ENCODE peak calls at places on chromosome 9, in seven cellular contexts. One of them, this sample, is unnamed.

GRCh38 chr9:101307041-101307440 is 77.8 kb downstream of the BAAT start:
- DNase-seq in fibroblast of pulmonary artery: no peak
- DNase-seq in uterus: no peak
- DNase-seq in AG09319: no peak
- DNase-seq in breast epithelium: no peak
- DNase-seq in H1: no peak
- DNase-seq in GM12878: no peak
- DNase-seq in this sample: no peak

GRCh38 chr9:4662108-4662988 is at the start of gene PLPP6:
- DNase-seq in fibroblast of pulmonary artery: peak
- DNase-seq in uterus: peak
- DNase-seq in AG09319: peak
- DNase-seq in breast epithelium: peak
- DNase-seq in H1: peak
- DNase-seq in GM12878: peak
- DNase-seq in this sample: peak

GRCh38 chr9:80797427-80797825 is 891.9 kb downstream of the TLE1 start:
- DNase-seq in fibroblast of pulmonary artery: no peak
- DNase-seq in uterus: no peak
- DNase-seq in AG09319: no peak
- DNase-seq in breast epithelium: no peak
- DNase-seq in H1: no peak
- DNase-seq in GM12878: no peak
- DNase-seq in this sample: no peak

GRCh38 chr9:127541865-127542264 is 70.2 kb upstream of the STXBP1 start:
- DNase-seq in fibroblast of pulmonary artery: peak
- DNase-seq in uterus: peak
- DNase-seq in AG09319: no peak
- DNase-seq in breast epithelium: no peak
- DNase-seq in H1: no peak
- DNase-seq in GM12878: no peak
- DNase-seq in this sample: no peak

GRCh38 chr9:111952559-111952958 is 55.9 kb downstream of the UGCG start:
- DNase-seq in fibroblast of pulmonary artery: peak
- DNase-seq in uterus: no peak
- DNase-seq in AG09319: peak
- DNase-seq in breast epithelium: no peak
- DNase-seq in H1: no peak
- DNase-seq in GM12878: no peak
- DNase-seq in this sample: no peak

GRCh38 chr9:131487001-131487400 is 15.7 kb upstream of the POMT1 start:
- DNase-seq in fibroblast of pulmonary artery: no peak
- DNase-seq in uterus: no peak
- DNase-seq in AG09319: no peak
- DNase-seq in breast epithelium: no peak
- DNase-seq in H1: no peak
- DNase-seq in GM12878: no peak
- DNase-seq in this sample: no peak

GRCh38 chr9:122236681-122237080 is 7.9 kb upstream of the LHX6 start:
- DNase-seq in fibroblast of pulmonary artery: no peak
- DNase-seq in uterus: no peak
- DNase-seq in AG09319: no peak
- DNase-seq in breast epithelium: no peak
- DNase-seq in H1: no peak
- DNase-seq in GM12878: no peak
- DNase-seq in this sample: no peak

GRCh38 chr9:37082214-37082765 is 38.1 kb upstream of the ZCCHC7 start:
- DNase-seq in fibroblast of pulmonary artery: peak
- DNase-seq in uterus: no peak
- DNase-seq in AG09319: no peak
- DNase-seq in breast epithelium: no peak
- DNase-seq in H1: no peak
- DNase-seq in GM12878: no peak
- DNase-seq in this sample: no peak

GRCh38 chr9:91724068-91724440 is 226.0 kb downstream of the ROR2 start:
- DNase-seq in fibroblast of pulmonary artery: no peak
- DNase-seq in uterus: no peak
- DNase-seq in AG09319: no peak
- DNase-seq in breast epithelium: no peak
- DNase-seq in H1: no peak
- DNase-seq in GM12878: no peak
- DNase-seq in this sample: no peak

GRCh38 chr9:5922192-5922591 is 31.5 kb downstream of the MLANA start:
- DNase-seq in fibroblast of pulmonary artery: no peak
- DNase-seq in uterus: no peak
- DNase-seq in AG09319: no peak
- DNase-seq in breast epithelium: no peak
- DNase-seq in H1: no peak
- DNase-seq in GM12878: peak
- DNase-seq in this sample: no peak

GRCh38 chr9:37936965-37937364 is 33.0 kb upstream of the SLC25A51 start:
- DNase-seq in fibroblast of pulmonary artery: peak
- DNase-seq in uterus: no peak
- DNase-seq in AG09319: peak
- DNase-seq in breast epithelium: no peak
- DNase-seq in H1: no peak
- DNase-seq in GM12878: no peak
- DNase-seq in this sample: no peak

GRCh38 chr9:89564257-89564878 is 40.4 kb upstream of the GADD45G start:
- DNase-seq in fibroblast of pulmonary artery: peak
- DNase-seq in uterus: no peak
- DNase-seq in AG09319: no peak
- DNase-seq in breast epithelium: no peak
- DNase-seq in H1: peak
- DNase-seq in GM12878: no peak
- DNase-seq in this sample: no peak

GRCh38 chr9:125878241-125878640 is 131.1 kb downstream of the PBX3 start:
- DNase-seq in fibroblast of pulmonary artery: peak
- DNase-seq in uterus: no peak
- DNase-seq in AG09319: peak
- DNase-seq in breast epithelium: no peak
- DNase-seq in H1: no peak
- DNase-seq in GM12878: no peak
- DNase-seq in this sample: no peak

GRCh38 chr9:73199886-73200285 is 48.2 kb downstream of the ANXA1 start:
- DNase-seq in fibroblast of pulmonary artery: no peak
- DNase-seq in uterus: no peak
- DNase-seq in AG09319: no peak
- DNase-seq in breast epithelium: no peak
- DNase-seq in H1: no peak
- DNase-seq in GM12878: no peak
- DNase-seq in this sample: peak

GRCh38 chr9:73199448-73199847 is 47.8 kb downstream of the ANXA1 start:
- DNase-seq in fibroblast of pulmonary artery: no peak
- DNase-seq in uterus: no peak
- DNase-seq in AG09319: no peak
- DNase-seq in breast epithelium: no peak
- DNase-seq in H1: no peak
- DNase-seq in GM12878: no peak
- DNase-seq in this sample: no peak

GRCh38 chr9:73204910-73205309 is 53.2 kb downstream of the ANXA1 start:
- DNase-seq in fibroblast of pulmonary artery: no peak
- DNase-seq in uterus: no peak
- DNase-seq in AG09319: no peak
- DNase-seq in breast epithelium: no peak
- DNase-seq in H1: no peak
- DNase-seq in GM12878: no peak
- DNase-seq in this sample: no peak

GRCh38 chr9:73202992-73203391 is 51.3 kb downstream of the ANXA1 start:
- DNase-seq in fibroblast of pulmonary artery: no peak
- DNase-seq in uterus: no peak
- DNase-seq in AG09319: no peak
- DNase-seq in breast epithelium: no peak
- DNase-seq in H1: no peak
- DNase-seq in GM12878: no peak
- DNase-seq in this sample: no peak

DNA sequence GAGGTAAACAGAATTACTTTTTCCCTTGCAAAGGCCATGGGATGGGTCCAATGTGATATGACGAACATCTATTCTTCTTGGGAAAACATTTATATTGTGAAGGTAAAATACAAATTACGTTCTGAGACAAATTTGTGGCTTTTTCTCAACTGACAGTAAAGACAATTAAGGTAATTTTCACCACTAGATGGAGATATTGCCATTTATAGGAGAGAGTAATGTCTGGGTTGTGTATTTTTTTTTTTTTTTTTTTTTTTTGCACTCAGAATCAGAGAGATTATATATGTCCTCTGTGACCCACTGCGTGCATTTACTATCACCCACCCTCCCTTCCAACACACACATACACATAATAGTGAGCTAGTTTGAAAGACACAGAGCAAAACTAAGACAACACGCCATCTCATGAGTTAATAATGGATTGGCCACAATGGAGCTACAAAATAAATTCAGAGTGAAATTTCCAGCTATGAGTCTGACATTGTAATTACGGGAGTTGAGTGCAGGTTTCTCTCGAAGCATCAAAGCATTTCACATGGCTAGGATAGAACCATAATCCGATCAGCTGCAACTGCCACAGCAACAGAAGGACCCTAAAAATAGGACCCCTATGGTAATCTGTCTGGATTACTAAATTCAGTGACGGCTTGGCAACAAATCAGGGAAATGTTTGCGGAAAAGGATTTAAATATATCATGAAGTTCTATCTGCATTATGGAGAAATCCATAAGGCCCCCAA is 49.2 kb downstream of the ANXA1 start:
- DNase-seq in fibroblast of pulmonary artery: peak
- DNase-seq in uterus: no peak
- DNase-seq in AG09319: no peak
- DNase-seq in breast epithelium: no peak
- DNase-seq in H1: no peak
- DNase-seq in GM12878: no peak
- DNase-seq in this sample: no peak
- TF ChIP-seq CTCF in fibroblast of pulmonary artery: peak
- TF ChIP-seq CTCF in uterus: peak
- TF ChIP-seq CTCF in AG09319: peak
- TF ChIP-seq CTCF in breast epithelium: peak
- TF ChIP-seq CTCF in H1: peak
- TF ChIP-seq CTCF in GM12878: peak
- TF ChIP-seq CTCF in this sample: peak

GRCh38 chr9:14248149-14248548 is 65.8 kb downstream of the NFIB start:
- DNase-seq in fibroblast of pulmonary artery: no peak
- DNase-seq in uterus: no peak
- DNase-seq in AG09319: no peak
- DNase-seq in breast epithelium: no peak
- DNase-seq in H1: no peak
- DNase-seq in GM12878: no peak
- DNase-seq in this sample: no peak

GRCh38 chr9:14250779-14251145 is 63.2 kb downstream of the NFIB start:
- DNase-seq in fibroblast of pulmonary artery: no peak
- DNase-seq in uterus: no peak
- DNase-seq in AG09319: no peak
- DNase-seq in breast epithelium: no peak
- DNase-seq in H1: no peak
- DNase-seq in GM12878: no peak
- DNase-seq in this sample: no peak

GRCh38 chr9:14247577-14247976 is 66.4 kb downstream of the NFIB start:
- DNase-seq in fibroblast of pulmonary artery: no peak
- DNase-seq in uterus: no peak
- DNase-seq in AG09319: no peak
- DNase-seq in breast epithelium: no peak
- DNase-seq in H1: no peak
- DNase-seq in GM12878: no peak
- DNase-seq in this sample: no peak

GRCh38 chr9:14249527-14249926 is 64.4 kb downstream of the NFIB start:
- DNase-seq in fibroblast of pulmonary artery: no peak
- DNase-seq in uterus: no peak
- DNase-seq in AG09319: no peak
- DNase-seq in breast epithelium: no peak
- DNase-seq in H1: no peak
- DNase-seq in GM12878: no peak
- DNase-seq in this sample: no peak

GRCh38 chr9:14251146-14252071 is 62.5 kb downstream of the NFIB start:
- DNase-seq in fibroblast of pulmonary artery: peak
- DNase-seq in uterus: peak
- DNase-seq in AG09319: peak
- DNase-seq in breast epithelium: peak
- DNase-seq in H1: no peak
- DNase-seq in GM12878: peak
- DNase-seq in this sample: no peak
- TF ChIP-seq CTCF in fibroblast of pulmonary artery: no peak
- TF ChIP-seq CTCF in uterus: no peak
- TF ChIP-seq CTCF in AG09319: no peak
- TF ChIP-seq CTCF in breast epithelium: no peak
- TF ChIP-seq CTCF in H1: no peak
- TF ChIP-seq CTCF in GM12878: no peak
- TF ChIP-seq CTCF in this sample: no peak

GRCh38 chr9:9003184-9003583 is 1203.6 kb upstream of the DMAC1 start:
- DNase-seq in fibroblast of pulmonary artery: peak
- DNase-seq in uterus: no peak
- DNase-seq in AG09319: no peak
- DNase-seq in breast epithelium: no peak
- DNase-seq in H1: no peak
- DNase-seq in GM12878: no peak
- DNase-seq in this sample: no peak

DNA sequence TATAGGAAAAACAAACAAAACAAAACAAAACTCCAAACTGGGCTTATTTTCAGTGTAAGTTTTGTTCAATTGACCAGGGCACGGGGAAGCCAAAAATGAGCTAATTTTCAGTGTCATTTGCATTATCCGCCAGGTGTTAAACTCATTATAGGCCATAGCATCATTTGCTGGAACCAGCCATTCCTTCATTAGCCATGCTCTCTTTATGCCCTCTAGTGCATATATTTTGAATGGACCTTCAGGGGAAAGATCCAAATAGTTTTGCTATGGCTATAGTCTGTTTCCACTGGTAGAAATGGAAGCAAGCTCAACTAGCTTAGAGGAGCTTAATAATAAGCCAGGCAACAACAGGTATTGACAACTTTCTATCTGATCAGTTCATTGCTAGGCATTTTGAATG is 1205.3 kb upstream of the DMAC1 start:
- DNase-seq in fibroblast of pulmonary artery: no peak
- DNase-seq in uterus: no peak
- DNase-seq in AG09319: no peak
- DNase-seq in breast epithelium: no peak
- DNase-seq in H1: no peak
- DNase-seq in GM12878: no peak
- DNase-seq in this sample: no peak
- TF ChIP-seq CTCF in fibroblast of pulmonary artery: no peak
- TF ChIP-seq CTCF in uterus: no peak
- TF ChIP-seq CTCF in AG09319: no peak
- TF ChIP-seq CTCF in breast epithelium: no peak
- TF ChIP-seq CTCF in H1: no peak
- TF ChIP-seq CTCF in GM12878: no peak
- TF ChIP-seq CTCF in this sample: no peak

GRCh38 chr9:103168254-103168653 is 173.1 kb downstream of the CYLC2 start:
- DNase-seq in fibroblast of pulmonary artery: no peak
- DNase-seq in uterus: no peak
- DNase-seq in AG09319: no peak
- DNase-seq in breast epithelium: no peak
- DNase-seq in H1: no peak
- DNase-seq in GM12878: no peak
- DNase-seq in this sample: no peak
- TF ChIP-seq CTCF in fibroblast of pulmonary artery: no peak
- TF ChIP-seq CTCF in uterus: no peak
- TF ChIP-seq CTCF in AG09319: no peak
- TF ChIP-seq CTCF in breast epithelium: no peak
- TF ChIP-seq CTCF in H1: peak
- TF ChIP-seq CTCF in GM12878: no peak
- TF ChIP-seq CTCF in this sample: no peak